ENCODE peak calls at places on chromosomes 4 and X, in seven cellular contexts. Z is NB4, Q is breast epithelium, M is transverse colon, X is K562, I is ovary, V is lower leg skin. T is an unnamed sample.

GRCh38 chr4:3285558-3286334 is 7.1 kb upstream of the RGS12 start:
- DNase-seq in Z (peak; percentile 98), Q (peak; percentile 62), M (peak; percentile 59), X (no peak), I (no peak), V (peak; percentile 88), T (no peak)

GRCh38 chr4:41420576-41420975 is 117.4 kb upstream of the LIMCH1 start:
- DNase-seq in Z (no peak), Q (no peak), M (no peak), X (no peak), I (no peak), V (no peak), T (no peak)

GRCh38 chr4:107740381-107740780 is 20.3 kb upstream of the PAPSS1 start:
- DNase-seq in Z (peak; percentile 18), Q (no peak), M (no peak), X (no peak), I (no peak), V (no peak), T (no peak)

GRCh38 chr4:38266616-38267015 is 306.4 kb downstream of the PTTG2 start:
- DNase-seq in Z (no peak), Q (no peak), M (peak; percentile 39), X (peak; percentile 15), I (no peak), V (no peak), T (no peak)

GRCh38 chrX:87409113-87409841 is 108.3 kb upstream of the KLHL4 start:
- DNase-seq in Z (peak; percentile 0), Q (peak; percentile 56), M (no peak), X (peak; percentile 8), I (peak; percentile 83), V (peak; percentile 78), T (peak; percentile 71)

GRCh38 chr4:185867770-185868169 is 55.8 kb upstream of the SORBS2 start:
- DNase-seq in Z (no peak), Q (no peak), M (no peak), X (no peak), I (no peak), V (no peak), T (no peak)

GRCh38 chr4:76053730-76054129 is 17.9 kb upstream of the CXCL11 start:
- DNase-seq in Z (peak; percentile 74), Q (no peak), M (no peak), X (no peak), I (no peak), V (no peak), T (no peak)

GRCh38 chrX:83008415-83008814 is 499.7 kb upstream of the POU3F4 start:
- DNase-seq in Z (peak; percentile 9), Q (no peak), M (no peak), X (peak; percentile 3), I (no peak), V (no peak), T (no peak)

GRCh38 chrX:133590703-133591505 is 175.6 kb upstream of the GPC4 start:
- DNase-seq in Z (no peak), Q (no peak), M (no peak), X (no peak), I (no peak), V (no peak), T (no peak)

GRCh38 chr4:72569719-72570235 is 756 bp upstream of the ADAMTS3 start:
- DNase-seq in Z (no peak), Q (no peak), M (no peak), X (no peak), I (no peak), V (peak; percentile 82), T (peak; percentile 28)

GRCh38 chr4:148441624-148441985 is 609 bp downstream of the NR3C2 start:
- DNase-seq in Z (no peak), Q (no peak), M (no peak), X (no peak), I (no peak), V (no peak), T (no peak)

DNA sequence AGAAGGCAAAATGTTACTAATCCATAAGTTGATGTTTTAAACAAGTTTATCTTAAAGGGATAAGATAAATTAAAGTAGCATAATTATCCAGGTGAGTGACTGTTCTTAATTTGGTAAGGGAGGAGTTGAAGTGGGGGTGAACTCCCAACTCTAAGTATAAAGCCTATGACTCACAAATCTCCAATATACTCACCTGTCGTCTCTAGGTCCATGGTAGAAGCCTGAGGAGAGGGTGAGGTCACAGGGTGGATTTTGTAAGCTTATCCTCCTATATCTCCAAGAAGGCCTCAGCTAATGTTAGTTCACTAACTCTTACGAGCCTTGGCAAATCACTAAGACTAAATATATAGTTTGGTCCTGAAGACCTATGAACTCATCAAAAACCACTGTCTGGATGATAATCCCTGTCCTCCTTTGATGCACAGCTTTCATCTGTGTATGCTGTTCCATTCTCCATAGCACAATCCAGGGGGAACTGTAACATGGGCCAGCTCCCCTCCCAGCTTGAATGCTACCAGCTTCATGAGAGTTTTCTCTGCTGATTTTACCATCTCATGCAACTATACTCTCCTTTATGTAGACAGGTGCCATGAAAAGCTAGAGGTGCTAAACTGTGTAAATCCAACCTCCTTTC is 158.7 kb downstream of the BTC start:
- DNase-seq in Z (no peak), Q (no peak), M (no peak), X (no peak), I (no peak), V (no peak), T (no peak)
- TF ChIP-seq POLR2A in Z (no peak), Q (no peak), M (no peak), X (no peak), I (no peak), V (no peak), T (no peak)

GRCh38 chr4:886244-886643 is 45.9 kb downstream of the GAK start:
- DNase-seq in Z (no peak), Q (no peak), M (no peak), X (no peak), I (no peak), V (no peak), T (no peak)

GRCh38 chr4:883377-884095 is 48.6 kb downstream of the GAK start:
- DNase-seq in Z (no peak), Q (no peak), M (no peak), X (no peak), I (no peak), V (no peak), T (no peak)

GRCh38 chr4:882646-883045 is 49.5 kb downstream of the GAK start:
- DNase-seq in Z (no peak), Q (no peak), M (no peak), X (no peak), I (no peak), V (no peak), T (no peak)

GRCh38 chr4:885353-885752 is 46.8 kb downstream of the GAK start:
- DNase-seq in Z (no peak), Q (no peak), M (no peak), X (no peak), I (no peak), V (no peak), T (no peak)

DNA sequence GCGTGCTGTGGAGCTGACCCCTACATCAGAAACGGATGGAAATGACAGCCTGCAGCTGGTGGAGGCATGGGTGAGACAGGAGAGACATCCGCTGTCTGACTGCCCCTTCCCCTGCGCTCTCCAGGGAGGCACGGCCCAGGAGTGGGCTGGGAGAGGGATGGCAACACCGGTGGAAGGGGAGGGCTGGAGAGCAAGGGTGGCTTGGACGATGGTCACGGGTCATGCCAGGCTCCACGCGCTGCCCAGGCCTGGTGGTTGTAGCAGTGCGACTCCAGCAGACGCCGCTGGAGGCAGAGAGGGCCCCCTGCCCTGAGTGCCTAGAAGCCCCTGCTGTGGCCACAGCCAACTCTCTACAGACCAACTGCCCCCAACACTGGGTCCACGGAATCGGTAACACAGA is 47.9 kb downstream of the GAK start:
- DNase-seq in Z (no peak), Q (no peak), M (no peak), X (no peak), I (no peak), V (no peak), T (no peak)
- TF ChIP-seq POLR2A in Z (no peak), Q (no peak), M (no peak), X (no peak), I (no peak), V (no peak), T (no peak)

DNA sequence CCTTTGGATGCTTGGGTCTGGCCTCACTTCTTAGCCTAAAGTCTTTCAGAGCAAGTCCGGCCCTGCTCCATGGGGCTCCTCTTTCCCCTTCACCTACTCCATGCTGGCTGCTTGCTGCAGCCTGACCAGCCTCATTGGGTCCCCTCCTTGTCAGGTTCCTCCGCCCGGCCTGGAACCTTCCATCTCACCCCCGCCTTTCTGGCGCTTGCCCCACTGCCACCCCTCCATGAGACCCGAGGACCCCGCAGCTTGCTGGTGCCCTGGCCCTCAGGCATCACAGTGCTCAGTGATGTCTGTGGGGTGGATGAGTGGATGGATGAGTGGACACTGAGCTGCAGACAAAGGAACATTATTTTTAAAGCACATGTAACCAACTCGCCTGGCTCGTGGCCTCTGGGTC is 24.7 kb downstream of the SORCS2 start:
- DNase-seq in Z (no peak), Q (no peak), M (no peak), X (no peak), I (no peak), V (no peak), T (no peak)
- TF ChIP-seq POLR2A in Z (no peak), Q (no peak), M (no peak), X (no peak), I (no peak), V (no peak), T (no peak)

GRCh38 chr4:121308328-121308663 is 72.5 kb downstream of the QRFPR start:
- DNase-seq in Z (peak; percentile 58), Q (no peak), M (no peak), X (no peak), I (no peak), V (no peak), T (no peak)

GRCh38 chr4:121308828-121309227 is 72.0 kb downstream of the QRFPR start:
- DNase-seq in Z (no peak), Q (no peak), M (no peak), X (no peak), I (no peak), V (no peak), T (no peak)

GRCh38 chr4:121306932-121307331 is 73.9 kb downstream of the QRFPR start:
- DNase-seq in Z (no peak), Q (no peak), M (no peak), X (no peak), I (no peak), V (no peak), T (no peak)

GRCh38 chr4:121304843-121305348 is 75.9 kb downstream of the QRFPR start:
- DNase-seq in Z (no peak), Q (no peak), M (peak; percentile 11), X (no peak), I (no peak), V (no peak), T (no peak)

DNA sequence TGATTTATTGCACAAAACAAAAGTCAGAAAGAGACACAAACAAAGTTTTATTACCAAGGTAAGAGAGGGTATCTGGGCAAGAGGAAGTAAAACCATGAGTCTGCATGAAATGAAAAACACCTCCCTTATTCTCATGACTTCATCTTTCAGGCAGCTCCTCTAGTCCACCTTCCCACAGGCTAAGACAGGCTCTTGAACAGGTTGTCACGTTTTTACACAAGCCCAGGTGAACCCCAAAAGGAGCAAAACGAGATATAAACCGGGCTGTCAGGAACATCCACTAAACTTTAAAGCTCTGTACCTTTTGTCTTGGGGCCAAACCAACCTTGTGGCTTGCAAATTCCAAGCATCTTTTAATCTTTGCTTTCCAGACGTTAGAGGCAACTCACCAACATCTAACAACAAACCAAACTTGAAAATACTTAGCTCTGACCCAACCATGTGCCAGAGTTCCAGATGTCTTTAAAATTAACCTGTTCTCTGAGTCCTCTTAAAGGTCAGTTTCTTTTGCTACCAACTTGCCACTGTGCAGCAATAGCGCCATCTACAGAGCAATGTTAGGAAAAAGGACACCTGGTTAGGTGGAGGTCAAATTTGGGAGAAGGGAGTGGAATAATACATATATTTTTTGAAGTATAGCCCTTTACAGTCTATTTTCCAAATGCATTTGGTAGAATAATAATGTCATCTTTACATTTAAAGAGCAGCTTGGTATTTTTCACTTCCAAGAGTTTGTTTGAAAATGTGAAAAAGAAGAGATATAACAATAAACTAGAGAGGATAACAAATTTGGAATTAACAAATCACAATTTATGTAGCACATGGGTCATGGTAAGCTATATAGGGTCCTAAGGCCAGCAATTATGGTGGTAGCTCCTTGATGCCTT is 73.1 kb downstream of the QRFPR start:
- DNase-seq in Z (peak; percentile 69), Q (no peak), M (peak; percentile 32), X (peak; percentile 43), I (no peak), V (no peak), T (no peak)
- TF ChIP-seq POLR2A in Z (no peak), Q (no peak), M (no peak), X (no peak), I (no peak), V (no peak), T (no peak)

T was measured in right lobe of liver.